ENCODE peak calls at places on chromosomes 13 and 19, in eight cellular contexts. I is mammary epithelial cell, E is upper lobe of left lung, P is psoas muscle, Q is AG10803, V is heart left ventricle, R is endothelial cell of umbilical vein, O is transverse colon. W is an unnamed sample.

GRCh38 chr13:99311137-99311536 is 3.9 kb upstream of the GPR183 start:
- DNase-seq in I (no peak), E (no peak), P (no peak), Q (no peak), V (no peak), R (no peak), O (no peak), W (no peak)

GRCh38 chr13:114311908-114312307 is 2.4 kb upstream of the CHAMP1 start:
- DNase-seq in I (no peak), E (no peak), P (no peak), Q (peak), V (no peak), R (no peak), O (no peak), W (no peak)

GRCh38 chr19:3479819-3480215 is 508 bp downstream of the SMIM24 start:
- DNase-seq in I (no peak), E (no peak), P (no peak), Q (no peak), V (no peak), R (no peak), O (no peak), W (no peak)

GRCh38 chr19:35590875-35591274 is 4.9 kb downstream of the PMIS2 start:
- DNase-seq in I (no peak), E (no peak), P (no peak), Q (no peak), V (no peak), R (no peak), O (no peak), W (no peak)

GRCh38 chr13:22801402-22802003 is 379.3 kb upstream of the SGCG start:
- DNase-seq in I (no peak), E (no peak), P (no peak), Q (peak), V (no peak), R (peak), O (no peak), W (no peak)

GRCh38 chr13:110023729-110024645 is 237.6 kb upstream of the IRS2 start:
- DNase-seq in I (no peak), E (no peak), P (no peak), Q (no peak), V (peak), R (no peak), O (peak), W (no peak)

GRCh38 chr13:62130016-62130970 is 714.6 kb upstream of the PCDH20 start:
- DNase-seq in I (no peak), E (no peak), P (no peak), Q (no peak), V (no peak), R (no peak), O (no peak), W (no peak)

GRCh38 chr19:31838163-31838798 is 489.0 kb upstream of the TSHZ3 start:
- DNase-seq in I (no peak), E (no peak), P (no peak), Q (no peak), V (no peak), R (no peak), O (no peak), W (no peak)

GRCh38 chr13:45102136-45102802 is 18.0 kb upstream of the GTF2F2 start:
- DNase-seq in I (no peak), E (no peak), P (no peak), Q (no peak), V (no peak), R (no peak), O (no peak), W (no peak)

GRCh38 chr13:75760182-75760981 is 124.3 kb downstream of the LMO7 start:
- DNase-seq in I (peak), E (no peak), P (no peak), Q (no peak), V (peak), R (peak), O (peak), W (no peak)
- H3K4me3 ChIP-seq in I (peak), E (peak), P (peak), Q (peak), V (peak), R (no peak), O (peak), W (no peak)

GRCh38 chr13:105838231-105838630 is 697.2 kb downstream of the EFNB2 start:
- DNase-seq in I (no peak), E (no peak), P (no peak), Q (no peak), V (no peak), R (no peak), O (no peak), W (no peak)
- TF ChIP-seq CTCF in I (no peak), E (no peak), P (no peak), Q (no peak), V (no peak), R (no peak), O (no peak), W (no peak)

GRCh38 chr19:48644839-48645651 is 942 bp downstream of the CA11 start:
- DNase-seq in I (peak), E (no peak), P (peak), Q (peak), V (peak), R (peak), O (peak), W (no peak)
- H3K4me3 ChIP-seq in I (peak), E (peak), P (peak), Q (no peak), V (peak), R (no peak), O (peak), W (peak)

GRCh38 chr19:13376537-13376936 is 129.7 kb downstream of the CACNA1A start:
- DNase-seq in I (no peak), E (no peak), P (no peak), Q (no peak), V (no peak), R (no peak), O (no peak), W (no peak)
- TF ChIP-seq CTCF in I (no peak), E (no peak), P (no peak), Q (no peak), V (no peak), R (no peak), O (no peak), W (no peak)

DNA sequence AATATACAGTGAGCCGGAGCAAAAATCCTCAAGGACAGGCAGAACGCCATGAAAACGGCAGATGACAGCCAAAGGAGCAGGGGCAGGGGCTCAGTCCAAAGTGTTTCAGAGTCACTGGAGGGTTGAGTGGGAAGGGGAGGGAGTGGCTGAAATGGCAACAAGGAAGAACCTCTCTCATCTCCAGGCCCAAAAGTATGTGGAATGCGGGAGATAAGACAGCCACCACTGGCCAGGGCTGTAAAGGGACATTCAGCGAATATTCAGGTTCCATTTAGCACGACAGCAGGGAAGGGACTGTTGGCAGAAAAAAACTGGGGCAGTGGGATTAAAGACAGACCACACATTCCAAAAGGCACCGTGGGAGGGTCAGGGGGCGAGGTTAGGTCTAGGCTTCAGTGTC is 48.4 kb downstream of the USPL1 start:
- DNase-seq in I (no peak), E (no peak), P (no peak), Q (no peak), V (no peak), R (no peak), O (no peak), W (no peak)
- H3K4me3 ChIP-seq in I (no peak), E (no peak), P (no peak), Q (no peak), V (no peak), R (no peak), O (no peak), W (no peak)

GRCh38 chr13:58960909-58961308 is 1202.8 kb downstream of the DIAPH3 start:
- DNase-seq in I (no peak), E (no peak), P (no peak), Q (no peak), V (no peak), R (peak), O (no peak), W (no peak)
- TF ChIP-seq CTCF in I (no peak), E (no peak), P (no peak), Q (no peak), V (peak), R (peak), O (no peak), W (no peak)